ENCODE peak calls at places on chromosomes 4 and X, in five cellular contexts. D, J, F, L and O are unnamed samples. For H3K4me1 and H3K9me3, the result is how much of the 10 kb centered on the place peaks cover.

GRCh38 chr4:98778206-98778605 is 119.8 kb upstream of the TSPAN5 start:
- DNase-seq in F (peak), J (peak), D (peak), L (peak), O (peak)

GRCh38 chrX:96182366-96182765 is 502.3 kb upstream of the DIAPH2 start:
- DNase-seq in F (no peak), J (peak), L (peak), D (peak), O (no peak)

GRCh38 chr4:65668201-65669007 is 1.9 kb downstream of the EPHA5 start:
- DNase-seq in D (no peak), F (peak), L (no peak), J (peak), O (peak)

GRCh38 chrX:24563291-24564010 is 83.7 kb downstream of the PCYT1B start:
- DNase-seq in F (no peak), J (no peak), L (no peak), D (no peak), O (no peak)

GRCh38 chr4:186190456-186191265 is 706 bp upstream of the CYP4V2 start:
- DNase-seq in L (no peak), J (peak), F (peak), D (no peak), O (peak)

GRCh38 chrX:22165732-22166457 is 106.8 kb upstream of the CBLL2 start:
- DNase-seq in J (peak), D (no peak), F (peak), L (peak), O (peak)

GRCh38 chr4:112231779-112232713 is at the start of gene AP1AR:
- DNase-seq in J (peak), F (peak), L (peak), D (peak), O (peak)

GRCh38 chrX:1500701-1501624 is 36.0 kb downstream of the P2RY8 start:
- DNase-seq in J (no peak), L (no peak), F (no peak), D (no peak), O (no peak)

GRCh38 chr4:183504930-183505555 is at the start of gene ING2:
- DNase-seq in D (peak), L (peak), J (peak), F (no peak), O (peak)

GRCh38 chr4:87884976-87885574 is 52.3 kb downstream of the MEPE start:
- DNase-seq in L (no peak), J (no peak), F (peak), D (no peak), O (no peak)

GRCh38 chr4:133146574-133147198 is 2.4 kb upstream of the PCDH10 start:
- DNase-seq in D (peak), J (peak), L (no peak), F (peak), O (peak)

GRCh38 chr4:165711436-165711835 is 161.6 kb upstream of the TLL1 start:
- DNase-seq in J (no peak), D (peak), F (no peak), L (no peak), O (no peak)

GRCh38 chr4:177391287-177391686 is 51.0 kb downstream of the AGA start:
- DNase-seq in D (no peak), J (no peak), F (peak), L (no peak), O (peak)

GRCh38 chrX:47321978-47322377 is 48.4 kb upstream of the ZNF157 start:
- DNase-seq in J (no peak), L (no peak), F (no peak), D (no peak), O (no peak)

GRCh38 chr4:81214518-81215218 is 354 bp downstream of the PRKG2 start:
- DNase-seq in J (peak), D (no peak), L (peak), F (peak), O (peak)
- H3K9ac ChIP-seq in J (peak), D (no peak), L (no peak), F (peak), O (peak)

GRCh38 chr4:926538-926937 is 5.6 kb downstream of the GAK start:
- DNase-seq in L (no peak), J (no peak), D (no peak), F (no peak), O (no peak)
- H3K4me1 ChIP-seq in L (under half), J (under half), D (under half), F (under half), O (under half)

GRCh38 chrX:141838016-141838415 is at the start of gene MAGEC3:
- DNase-seq in F (no peak), L (no peak), D (no peak), J (no peak), O (no peak)
- H3K9me3 ChIP-seq in F (under half), L (under half), D (under half), J (under half), O (under half)

GRCh38 chrX:129980540-129981206 is 1.8 kb upstream of the BCORL1 start:
- DNase-seq in J (no peak), L (no peak), F (peak), D (peak), O (peak)
- H3K9ac ChIP-seq in J (peak), L (no peak), F (no peak), D (peak), O (peak)

GRCh38 chr4:17166954-17167353 is 268.5 kb upstream of the LDB2 start:
- DNase-seq in L (no peak), D (peak), F (peak), J (no peak), O (no peak)
- H3K4me1 ChIP-seq in L (under half), D (under half), F (under half), J (under half), O (half or more)

GRCh38 chrX:71563921-71564320 is 14.3 kb upstream of the GCNA start:
- DNase-seq in D (no peak), F (no peak), J (no peak), L (no peak), O (no peak)
- H3K9me3 ChIP-seq in D (under half), F (under half), J (under half), L (under half), O (under half)

GRCh38 chr4:73726000-73726399 is 14.4 kb upstream of the CXCL8 start:
- DNase-seq in L (peak), D (peak), J (peak), F (peak), O (peak)
- H3K9ac ChIP-seq in L (no peak), D (no peak), J (peak), F (no peak), O (peak)

DNA sequence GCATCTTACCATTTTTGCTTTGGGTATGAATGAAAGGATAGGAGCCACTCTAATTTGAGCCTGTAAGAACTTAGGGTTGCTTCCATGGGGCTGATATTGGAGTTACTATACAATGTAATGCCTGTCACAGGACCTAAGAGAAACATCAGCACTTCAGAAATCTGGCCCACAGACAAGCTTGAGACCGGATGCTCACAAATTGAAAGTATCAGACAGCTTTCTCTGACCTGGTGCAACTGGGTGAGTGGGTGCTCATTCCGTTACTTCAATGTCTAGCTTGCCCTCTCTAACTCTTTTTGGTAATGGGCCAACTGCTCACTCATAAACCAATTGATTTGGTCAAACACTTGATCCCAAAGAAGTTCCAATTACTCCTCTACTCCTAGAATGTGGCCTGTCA is 62.1 kb downstream of the GPC4 start:
- DNase-seq in F (no peak), J (no peak), L (no peak), D (no peak), O (no peak)
- H3K4me1 ChIP-seq in F (under half), J (under half), L (under half), D (under half), O (under half)

GRCh38 chrX:68865300-68865699 is 36.5 kb downstream of the EFNB1 start:
- DNase-seq in F (no peak), D (no peak), J (no peak), L (no peak), O (no peak)
- H3K9me3 ChIP-seq in F (under half), D (under half), J (under half), L (under half), O (under half)